ENCODE peak calls at places on chromosomes 13 and 19, in four cellular contexts. H, I, F and V are unnamed samples.

GRCh38 chr13:40681341-40682051 is 15.1 kb upstream of the FOXO1 start:
- DNase-seq in H (no peak), I (no peak), F (no peak), V (peak)

GRCh38 chr13:79447741-79448140 is 33.2 kb upstream of the NDFIP2 start:
- DNase-seq in H (no peak), I (no peak), F (no peak), V (peak)

GRCh38 chr13:112351825-112352224 is 24.3 kb upstream of the SPACA7 start:
- DNase-seq in H (no peak), I (no peak), F (no peak), V (no peak)

GRCh38 chr13:44386932-44387556 is 13.4 kb downstream of the SERP2 start:
- DNase-seq in H (no peak), I (no peak), F (no peak), V (no peak)

GRCh38 chr19:46787331-46788100 is 878 bp downstream of the SLC1A5 start:
- DNase-seq in H (peak), I (peak), F (peak), V (peak)

GRCh38 chr13:110392510-110393233 is 85.6 kb downstream of the COL4A2 start:
- DNase-seq in H (peak), I (no peak), F (peak), V (no peak)

GRCh38 chr19:32322541-32322940 is 22.9 kb upstream of the ZNF507 start:
- DNase-seq in H (no peak), I (no peak), F (no peak), V (no peak)

GRCh38 chr13:43009506-43009905 is 13.9 kb upstream of the DNAJC15 start:
- DNase-seq in H (peak), I (no peak), F (peak), V (no peak)

GRCh38 chr19:57096640-57097361 is 23.0 kb upstream of the USP29 start:
- DNase-seq in H (no peak), I (no peak), F (peak), V (no peak)

GRCh38 chr19:51511353-51511752 is 9.8 kb upstream of the SIGLEC12 start:
- DNase-seq in H (peak), I (no peak), F (no peak), V (no peak)

GRCh38 chr19:45423589-45424190 is at the start of gene ERCC1:
- DNase-seq in H (peak), I (peak), F (peak), V (peak)

GRCh38 chr13:105135852-105136251 is 1399.6 kb downstream of the EFNB2 start:
- DNase-seq in H (no peak), I (no peak), F (peak), V (no peak)

GRCh38 chr19:16185925-16186234 is 670 bp downstream of the FAM32A start:
- DNase-seq in H (peak), I (no peak), F (no peak), V (no peak)

GRCh38 chr13:48675247-48675646 is 21.5 kb downstream of the CYSLTR2 start:
- DNase-seq in H (no peak), I (no peak), F (no peak), V (no peak)

GRCh38 chr13:92122454-92122853 is 724.0 kb downstream of the GPC5 start:
- DNase-seq in H (peak), I (no peak), F (peak), V (no peak)

GRCh38 chr13:37488682-37489081 is 109.9 kb downstream of the POSTN start:
- DNase-seq in H (peak), I (no peak), F (peak), V (no peak)

GRCh38 chr13:91922969-91923592 is 524.7 kb downstream of the GPC5 start:
- DNase-seq in H (no peak), I (no peak), F (peak), V (peak)

GRCh38 chr13:90918551-90918950 is 428.9 kb upstream of the MIR17HG start:
- DNase-seq in H (peak), I (no peak), F (peak), V (no peak)

GRCh38 chr13:97948041-97948440 is 5.4 kb upstream of the IPO5 start:
- DNase-seq in H (peak), I (no peak), F (no peak), V (no peak)

GRCh38 chr13:114222461-114222968 is 12.2 kb upstream of the CDC16 start:
- DNase-seq in H (peak), I (no peak), F (peak), V (no peak)

GRCh38 chr19:48992571-48993174 is 436 bp downstream of the GYS1 start:
- DNase-seq in H (no peak), I (no peak), F (no peak), V (peak)

GRCh38 chr13:99255241-99255640 is 2.9 kb downstream of the GPR18 start:
- DNase-seq in H (no peak), I (no peak), F (no peak), V (no peak)

GRCh38 chr13:23558675-23559536 is 11.3 kb upstream of the TNFRSF19 start:
- DNase-seq in H (peak), I (no peak), F (peak), V (peak)

DNA sequence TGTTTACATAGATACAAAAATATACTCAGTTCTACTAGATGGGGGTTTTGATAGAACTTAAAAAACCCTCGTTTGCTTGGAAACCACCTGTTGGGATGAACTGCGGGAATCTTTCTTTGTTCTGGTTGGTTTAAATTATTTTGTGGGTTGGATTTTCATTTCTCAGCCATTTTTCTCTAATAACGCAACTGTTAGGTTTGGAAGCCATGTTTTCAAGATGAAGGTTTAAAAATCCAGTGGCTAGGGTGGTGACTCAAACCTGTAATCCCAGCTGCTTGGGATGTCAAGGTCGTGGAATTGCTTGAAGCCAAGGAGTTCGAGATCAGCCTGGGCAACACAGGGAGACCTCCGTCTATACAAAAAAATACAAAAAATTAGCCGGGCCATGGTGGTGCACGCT is 1.6 kb downstream of the URI1 start:
- DNase-seq in H (no peak), I (no peak), F (no peak), V (no peak)
- H3K4me3 ChIP-seq in H (no peak), I (peak), F (peak), V (peak)

DNA sequence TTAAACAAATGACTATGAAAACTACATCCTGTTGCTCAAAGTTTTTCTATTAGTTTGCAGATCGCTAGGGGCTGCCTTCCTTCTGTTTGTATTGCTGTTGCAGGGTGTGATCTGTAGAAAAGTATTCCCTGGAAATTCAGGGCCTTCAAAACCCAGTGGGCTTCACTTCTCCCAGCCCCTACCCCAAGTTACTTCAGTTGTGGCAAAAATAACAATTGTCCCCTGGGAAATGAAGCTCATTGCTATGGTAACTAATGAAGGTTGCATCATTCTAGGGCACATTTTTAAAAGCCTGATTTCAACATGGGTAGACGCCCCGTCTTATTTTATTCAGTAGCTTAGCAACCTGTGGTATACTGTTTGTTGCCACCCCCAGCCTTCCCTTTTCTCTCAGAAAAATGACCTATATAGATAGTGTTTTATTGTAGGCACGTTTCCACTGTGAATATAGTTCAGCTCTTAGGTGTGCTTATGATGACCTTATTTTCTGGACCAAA is 60.9 kb downstream of the WDFY2 start:
- DNase-seq in H (peak), I (peak), F (peak), V (no peak)
- H3K4me3 ChIP-seq in H (no peak), I (peak), F (no peak), V (no peak)

GRCh38 chr19:30229524-30230174 is 142.5 kb upstream of the ZNF536 start:
- DNase-seq in H (no peak), I (no peak), F (no peak), V (peak)
- H3K4me3 ChIP-seq in H (no peak), I (no peak), F (no peak), V (peak)

DNA sequence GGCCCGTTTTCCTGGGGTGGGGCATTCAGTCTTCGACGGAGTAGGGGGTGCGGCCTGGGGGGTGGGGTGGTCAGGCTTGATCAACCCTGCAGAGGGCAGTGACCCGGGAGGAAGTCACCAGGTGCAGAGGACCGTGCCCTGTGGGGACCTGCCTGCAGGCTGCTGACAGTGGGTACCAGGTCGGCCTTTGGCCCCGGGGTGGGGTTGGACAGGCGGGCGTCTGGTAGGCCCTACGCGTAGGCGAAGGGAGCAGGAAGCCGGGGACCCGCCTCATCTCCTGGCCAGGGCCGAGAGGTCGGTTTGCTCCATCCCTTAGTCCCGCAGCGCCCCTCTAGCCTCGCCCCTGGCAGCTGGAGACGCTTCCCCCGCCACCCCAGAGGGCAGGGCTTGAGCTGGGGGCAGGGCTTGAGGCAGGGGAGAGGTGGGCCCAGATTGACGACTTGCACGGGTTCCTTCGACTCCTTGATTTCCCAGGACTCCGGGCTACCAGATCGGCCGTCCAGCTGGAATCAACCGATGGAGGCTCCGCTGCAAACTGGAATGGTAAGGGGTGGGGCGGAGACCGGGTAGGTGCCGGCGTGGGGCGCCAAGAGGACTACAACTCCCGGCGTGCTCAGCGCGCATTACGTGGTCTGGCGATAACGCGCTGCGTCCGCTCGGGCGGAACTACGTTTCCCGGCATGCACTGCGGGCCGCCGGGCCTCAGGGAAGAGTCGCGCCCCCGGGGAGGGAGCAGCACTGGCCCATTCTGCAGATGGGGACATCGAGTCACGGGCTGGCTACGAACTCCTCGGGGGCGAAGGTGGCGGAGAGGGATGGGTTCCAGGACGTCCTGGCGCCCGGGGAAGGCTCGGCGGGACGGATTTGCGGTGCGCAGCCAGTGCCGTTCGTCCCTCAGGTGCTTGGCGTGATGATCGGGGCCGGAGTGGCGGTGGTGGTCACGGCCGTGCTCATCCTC is at the start of gene PNPLA6:
- DNase-seq in H (peak), I (peak), F (peak), V (peak)
- H3K4me3 ChIP-seq in H (peak), I (peak), F (peak), V (peak)

GRCh38 chr19:18477974-18478373 is 40.0 kb upstream of the ISYNA1 start:
- DNase-seq in H (no peak), I (no peak), F (no peak), V (no peak)

GRCh38 chr19:18476507-18477041 is 38.6 kb upstream of the ISYNA1 start:
- DNase-seq in H (no peak), I (no peak), F (no peak), V (no peak)

GRCh38 chr19:18478545-18479311 is 40.8 kb upstream of the ISYNA1 start:
- DNase-seq in H (peak), I (peak), F (peak), V (no peak)

GRCh38 chr19:18475762-18476331 is 37.9 kb upstream of the ISYNA1 start:
- DNase-seq in H (no peak), I (no peak), F (no peak), V (no peak)

GRCh38 chr19:18477042-18477760 is 39.3 kb upstream of the ISYNA1 start:
- DNase-seq in H (no peak), I (peak), F (no peak), V (no peak)
- H3K4me3 ChIP-seq in H (no peak), I (no peak), F (no peak), V (no peak)

GRCh38 chr13:75312884-75313520 is 169.0 kb downstream of the TBC1D4 start:
- DNase-seq in H (no peak), I (peak), F (no peak), V (no peak)
- H3K4me3 ChIP-seq in H (no peak), I (no peak), F (no peak), V (no peak)

GRCh38 chr13:25371158-25371557 is 616 bp upstream of the ATP8A2 start:
- DNase-seq in H (no peak), I (no peak), F (no peak), V (no peak)
- H3K4me3 ChIP-seq in H (no peak), I (no peak), F (no peak), V (peak)

DNA sequence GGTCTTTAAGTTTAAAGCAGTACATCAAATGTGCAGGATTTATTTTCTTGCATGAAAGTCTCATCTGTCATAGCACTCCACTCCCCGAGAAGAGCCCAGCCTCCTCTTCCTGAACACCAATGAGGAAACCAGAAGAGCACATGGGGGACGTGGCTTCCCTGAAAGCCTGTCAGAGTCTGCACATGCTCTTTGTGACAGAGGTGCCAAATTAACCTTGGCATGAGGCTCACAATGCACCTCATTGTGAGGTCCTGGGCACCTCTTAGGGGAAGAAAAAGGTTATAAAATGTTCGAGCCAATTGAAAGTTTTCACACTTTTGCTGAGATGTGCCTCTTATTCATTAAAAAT is 141.3 kb upstream of the RFC3 start:
- DNase-seq in H (peak), I (no peak), F (peak), V (no peak)
- H3K4me3 ChIP-seq in H (peak), I (no peak), F (peak), V (no peak)

DNA sequence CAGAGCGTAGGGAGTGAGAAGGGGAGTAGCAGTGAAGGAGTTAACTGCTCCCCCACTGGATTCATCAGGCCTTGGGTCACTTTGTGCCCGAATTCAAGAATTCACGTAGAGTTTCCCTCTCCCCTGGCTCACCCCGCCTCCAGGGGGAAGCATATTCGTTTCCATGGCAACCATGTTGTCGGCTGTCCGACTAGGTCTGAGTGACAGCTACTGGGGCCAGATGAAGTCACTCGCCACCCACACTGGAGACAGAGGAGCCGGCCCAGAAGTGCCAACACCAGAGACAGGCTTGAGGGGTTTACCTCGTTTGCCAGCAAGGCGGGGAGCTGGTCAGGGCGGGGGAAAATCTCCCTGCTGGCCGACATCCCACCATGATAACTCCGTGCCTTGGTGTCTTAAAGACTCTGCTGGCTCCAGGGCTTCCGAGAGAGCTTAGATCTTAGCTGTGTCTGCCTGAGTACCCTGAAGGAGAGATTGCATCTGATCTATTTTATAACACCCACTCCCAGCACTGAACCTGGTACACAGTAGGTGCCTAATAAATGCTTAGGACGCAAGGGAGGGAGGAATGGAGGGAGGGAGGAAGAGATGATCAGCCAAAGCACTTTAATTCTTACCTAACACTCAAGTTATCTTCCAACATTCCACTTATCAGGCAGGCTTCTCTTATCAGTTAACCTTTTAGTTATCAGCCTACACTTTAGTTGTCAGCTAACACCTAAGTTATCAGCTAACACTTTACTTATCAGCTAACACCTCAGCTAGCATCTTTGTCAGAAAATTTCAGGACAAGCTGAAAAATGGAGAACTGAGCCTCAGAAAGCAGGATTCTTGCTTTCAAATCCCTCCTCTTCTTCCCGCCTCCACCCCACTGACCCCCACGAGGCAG is 57.2 kb upstream of the ZNRF4 start:
- DNase-seq in H (no peak), I (no peak), F (peak), V (peak)
- H3K4me3 ChIP-seq in H (no peak), I (no peak), F (no peak), V (no peak)